ENCODE peak calls at places on chromosomes 11 and 22, in six cellular contexts. S is fibroblast of lung, D is WTC11, Q is HFFc6, U is transverse colon, L is MCF 10A. P is an unnamed sample.
A peak's percentile ranks its signal among the peaks of the same experiment; 100 is the strongest.

GRCh38 chr11:63563201-63564055 is at the start of gene PLAAT2:
- DNase-seq in S (no peak), D (peak; percentile 2), Q (no peak), U (no peak), L (no peak), P (no peak)

GRCh38 chr11:98601181-98601773 is 419.5 kb upstream of the CNTN5 start:
- DNase-seq in S (no peak), D (no peak), Q (no peak), U (peak; percentile 7), L (no peak), P (no peak)

GRCh38 chr22:43236401-43237166 is 49.6 kb upstream of the TTLL12 start:
- DNase-seq in S (no peak), D (no peak), Q (no peak), U (no peak), L (no peak), P (no peak)

GRCh38 chr11:76794371-76795284 is 11.5 kb downstream of the TSKU start:
- DNase-seq in S (no peak), D (no peak), Q (no peak), U (no peak), L (no peak), P (peak; percentile 25)

GRCh38 chr11:31940396-31941037 is 129.4 kb upstream of the PAX6 start:
- DNase-seq in S (peak; percentile 26), D (no peak), Q (peak; percentile 23), U (no peak), L (no peak), P (no peak)

GRCh38 chr11:134634897-134635831 is 223.1 kb upstream of the B3GAT1 start:
- DNase-seq in S (no peak), D (no peak), Q (no peak), U (no peak), L (no peak), P (no peak)

GRCh38 chr11:112519749-112520148 is 259.1 kb upstream of the PLET1 start:
- DNase-seq in S (no peak), D (no peak), Q (no peak), U (no peak), L (no peak), P (no peak)

GRCh38 chr11:19814421-19814820 is 101.8 kb downstream of the NAV2 start:
- DNase-seq in S (no peak), D (peak; percentile 34), Q (no peak), U (no peak), L (no peak), P (no peak)

GRCh38 chr11:95375881-95376280 is 144.9 kb upstream of the SESN3 start:
- DNase-seq in S (peak; percentile 83), D (no peak), Q (no peak), U (no peak), L (no peak), P (no peak)

GRCh38 chr11:45180158-45180887 is 33.9 kb downstream of the PRDM11 start:
- DNase-seq in S (no peak), D (peak; percentile 63), Q (peak; percentile 13), U (peak; percentile 73), L (peak; percentile 48), P (no peak)

GRCh38 chr11:79139900-79140299 is 300.9 kb downstream of the TENM4 start:
- DNase-seq in S (no peak), D (no peak), Q (no peak), U (no peak), L (no peak), P (no peak)

GRCh38 chr22:40668611-40669390 is 10.5 kb upstream of the MCHR1 start:
- DNase-seq in S (peak; percentile 78), D (no peak), Q (peak; percentile 79), U (no peak), L (peak; percentile 88), P (no peak)

GRCh38 chr11:101014600-101015242 is 114.9 kb downstream of the PGR start:
- DNase-seq in S (no peak), D (no peak), Q (no peak), U (no peak), L (no peak), P (no peak)

GRCh38 chr11:12150831-12151382 is 40.5 kb downstream of the MICAL2 start:
- DNase-seq in S (peak; percentile 85), D (no peak), Q (peak; percentile 83), U (peak; percentile 6), L (no peak), P (no peak)

GRCh38 chr11:96424693-96425092 is 34.9 kb downstream of the JRKL start:
- DNase-seq in S (peak; percentile 24), D (no peak), Q (peak; percentile 50), U (no peak), L (peak; percentile 4), P (no peak)

GRCh38 chr11:45500457-45500856 is 165.0 kb downstream of the CHST1 start:
- DNase-seq in S (no peak), D (no peak), Q (no peak), U (no peak), L (no peak), P (no peak)

GRCh38 chr11:122723576-122723975 is 68.1 kb downstream of the UBASH3B start:
- DNase-seq in S (no peak), D (no peak), Q (no peak), U (no peak), L (no peak), P (no peak)

GRCh38 chr22:19523240-19524169 is 705 bp downstream of the CLDN5 start:
- DNase-seq in S (peak; percentile 26), D (peak; percentile 70), Q (no peak), U (no peak), L (no peak), P (no peak)

GRCh38 chr11:38131535-38131934 is 1533.5 kb upstream of the RAG2 start:
- DNase-seq in S (no peak), D (no peak), Q (no peak), U (no peak), L (no peak), P (no peak)

GRCh38 chr22:37230673-37231405 is 13.2 kb downstream of the RAC2 start:
- DNase-seq in S (no peak), D (no peak), Q (peak; percentile 7), U (peak; percentile 47), L (no peak), P (peak; percentile 76)

DNA sequence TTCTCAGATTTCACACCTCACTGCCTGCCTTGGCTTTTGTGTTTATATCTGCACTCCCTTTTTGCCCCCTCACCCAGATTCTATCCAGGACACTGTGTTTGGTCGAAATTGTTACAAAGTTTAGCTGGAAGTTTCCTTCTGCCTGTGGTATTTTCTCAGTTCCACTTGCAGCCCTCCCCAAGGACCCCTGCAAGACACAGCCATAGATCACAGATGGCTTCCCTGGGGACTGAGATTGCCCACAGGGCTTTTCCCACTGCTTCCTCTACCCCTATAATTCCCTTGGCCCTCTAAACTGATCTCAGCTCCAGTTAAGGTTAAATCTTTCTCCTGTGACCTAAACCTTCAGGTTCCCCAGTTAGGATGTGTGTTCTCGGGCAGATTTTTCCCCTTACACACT is 146.1 kb upstream of the C11orf87 start:
- DNase-seq in S (no peak), D (no peak), Q (no peak), U (no peak), L (no peak), P (no peak)
- TF ChIP-seq CTCF in S (no peak), D (no peak), Q (no peak), U (no peak), L (no peak), P (no peak)

DNA sequence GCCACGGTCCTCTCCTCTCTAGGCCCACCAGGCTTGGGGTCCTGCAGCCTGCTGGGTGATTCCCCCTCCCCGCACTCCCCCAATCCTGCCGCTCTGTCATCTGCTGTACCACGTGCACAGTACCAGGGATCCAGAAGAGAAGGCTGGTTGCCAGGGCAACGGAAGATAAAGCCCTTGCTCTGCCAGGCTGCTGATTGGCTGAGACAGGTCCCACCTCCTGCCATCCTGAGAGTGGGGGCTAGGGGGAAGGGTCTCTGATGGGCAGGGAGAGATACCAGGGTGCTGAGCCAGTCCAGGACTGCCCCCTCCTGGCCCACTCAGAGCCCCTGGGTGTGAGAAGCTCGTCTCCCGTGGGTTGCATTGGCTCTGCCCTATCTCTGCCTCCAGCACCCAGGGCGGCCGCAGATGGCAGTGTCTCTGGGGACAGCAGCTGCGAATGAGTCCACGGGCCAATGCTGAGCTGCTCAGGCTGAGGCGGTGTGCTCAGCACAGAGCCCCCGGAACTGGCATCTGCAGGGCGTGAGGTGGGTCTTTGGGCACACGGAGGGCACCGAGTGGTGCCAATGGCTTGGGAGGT is at the start of gene SMIM45:
- DNase-seq in S (no peak), D (peak; percentile 58), Q (no peak), U (no peak), L (no peak), P (no peak)
- TF ChIP-seq CTCF in S (no peak), D (no peak), Q (peak; percentile 24), U (no peak), L (no peak), P (no peak)

DNA sequence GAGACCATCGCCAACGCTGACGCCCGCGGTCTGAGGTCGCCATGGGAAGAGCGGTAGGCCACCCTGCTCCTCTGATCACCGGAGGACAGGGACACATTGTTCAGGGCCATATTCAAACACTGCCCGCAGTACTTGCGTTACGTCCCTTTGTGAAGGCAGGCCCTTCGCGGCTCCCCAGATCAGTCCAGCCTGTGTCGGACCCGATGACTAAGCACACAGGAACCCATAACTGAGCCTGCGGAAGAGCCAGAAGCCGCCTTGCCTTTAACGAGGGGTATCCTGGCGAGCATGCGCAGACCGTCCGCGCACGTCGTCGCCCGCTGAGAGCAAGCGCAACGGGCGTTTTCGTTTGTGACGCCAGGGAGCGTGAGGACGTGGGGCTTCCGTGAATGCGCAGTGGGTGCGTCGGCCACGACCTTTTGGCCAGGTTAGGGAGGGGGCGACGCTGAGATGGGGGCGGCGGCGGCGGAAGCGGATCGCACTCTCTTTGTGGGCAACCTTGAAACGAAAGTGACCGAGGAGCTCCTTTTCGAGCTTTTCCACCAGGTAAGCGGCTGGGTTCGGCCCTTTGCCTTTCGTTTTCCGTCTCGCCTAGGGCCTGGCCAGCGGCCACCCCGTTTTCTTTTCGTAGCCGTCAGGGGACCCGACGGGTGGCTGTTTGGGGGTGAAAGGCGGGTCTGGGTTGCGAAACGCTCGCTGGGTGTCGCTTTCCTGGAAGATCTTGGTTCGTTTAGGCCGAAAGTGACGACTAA is at the start of the genes C11orf71 and RBM7:
- DNase-seq in S (peak; percentile 99), D (peak; percentile 94), Q (peak; percentile 99), U (peak; percentile 98), L (peak; percentile 99), P (peak; percentile 95)
- TF ChIP-seq CTCF in S (peak; percentile 3), D (no peak), Q (peak; percentile 51), U (no peak), L (no peak), P (no peak)

GRCh38 chr11:120717623-120718022 is 206.1 kb downstream of the GRIK4 start:
- DNase-seq in S (no peak), D (no peak), Q (no peak), U (no peak), L (no peak), P (no peak)

GRCh38 chr11:120712862-120713770 is 201.6 kb downstream of the GRIK4 start:
- DNase-seq in S (peak; percentile 34), D (no peak), Q (no peak), U (no peak), L (no peak), P (no peak)

GRCh38 chr11:120714448-120714847 is 202.9 kb downstream of the GRIK4 start:
- DNase-seq in S (peak; percentile 18), D (no peak), Q (no peak), U (no peak), L (no peak), P (no peak)

GRCh38 chr11:120717042-120717441 is 205.5 kb downstream of the GRIK4 start:
- DNase-seq in S (no peak), D (no peak), Q (no peak), U (no peak), L (no peak), P (no peak)

DNA sequence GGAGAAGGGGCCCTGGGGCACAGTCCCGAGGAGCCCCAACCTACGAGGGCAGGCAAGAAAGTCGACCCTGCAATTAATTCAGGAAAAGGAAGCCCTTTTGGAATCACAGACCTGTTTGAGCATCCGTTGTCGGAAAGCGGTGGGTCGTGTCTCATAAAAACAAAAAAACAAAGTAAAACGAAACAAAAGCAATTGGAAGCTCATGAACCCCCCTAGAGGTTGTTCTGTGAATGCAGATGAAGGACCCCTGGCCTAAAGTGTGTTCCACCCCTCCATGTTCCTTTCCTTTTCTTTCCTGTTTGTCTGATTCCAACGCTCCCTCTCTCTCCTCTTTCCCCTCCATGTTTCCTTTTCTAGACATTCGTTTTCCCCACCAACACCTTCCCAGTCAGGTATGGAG is 203.7 kb downstream of the GRIK4 start:
- DNase-seq in S (peak; percentile 28), D (no peak), Q (no peak), U (no peak), L (no peak), P (peak; percentile 65)
- TF ChIP-seq CTCF in S (peak; percentile 73), D (peak; percentile 42), Q (peak; percentile 63), U (no peak), L (peak; percentile 42), P (peak; percentile 35)